ENCODE peak calls at places on chromosomes 16 and 17, in four cellular contexts. E, D, X and B are unnamed samples.

GRCh38 chr17:27529230-27529796 is 73.1 kb downstream of the KSR1 start:
- DNase-seq in X (no peak), D (no peak), E (peak), B (no peak)

GRCh38 chr16:13298676-13299075 is 397.3 kb downstream of the SHISA9 start:
- DNase-seq in D (no peak), E (no peak), X (no peak), B (peak)

GRCh38 chr17:77354721-77355455 is 214.1 kb downstream of the SEC14L1 start:
- DNase-seq in D (no peak), E (no peak), X (peak), B (no peak)

GRCh38 chr17:69012895-69013805 is 47.6 kb downstream of the ABCA9 start:
- DNase-seq in X (no peak), D (no peak), E (peak), B (no peak)

GRCh38 chr17:43085489-43085888 is 39.7 kb downstream of the BRCA1 start:
- DNase-seq in X (peak), D (no peak), E (no peak), B (no peak)

GRCh38 chr16:81558444-81559175 is 114.0 kb downstream of the CMIP start:
- DNase-seq in E (peak), D (no peak), X (peak), B (no peak)

GRCh38 chr16:3652373-3653037 is 2.0 kb upstream of the DNASE1 start:
- DNase-seq in X (peak), E (no peak), D (no peak), B (peak)

GRCh38 chr17:34673995-34674900 is 94.9 kb downstream of the TMEM132E start:
- DNase-seq in E (no peak), D (no peak), X (no peak), B (no peak)

GRCh38 chr16:85246473-85246872 is 134.2 kb upstream of the CIBAR2 start:
- DNase-seq in E (no peak), X (no peak), D (no peak), B (no peak)

GRCh38 chr17:4679652-4680051 is 24.3 kb downstream of the PELP1 start:
- DNase-seq in D (no peak), E (no peak), X (no peak), B (no peak)

GRCh38 chr16:2512920-2513404 is 790 bp upstream of the ATP6V0C start:
- DNase-seq in X (no peak), D (no peak), E (peak), B (peak)

GRCh38 chr17:9202572-9202971 is 181.3 kb downstream of the NTN1 start:
- DNase-seq in X (no peak), E (no peak), D (no peak), B (no peak)

GRCh38 chr17:81932333-81932983 is 4.6 kb downstream of the PYCR1 start:
- DNase-seq in D (no peak), X (no peak), E (no peak), B (no peak)

GRCh38 chr17:50308666-50309065 is 34.4 kb downstream of the TMEM92 start:
- DNase-seq in D (no peak), X (no peak), E (no peak), B (no peak)

GRCh38 chr17:41185001-41185400 is 290 bp upstream of the KRTAP4-1 start:
- DNase-seq in D (no peak), X (no peak), E (no peak), B (no peak)

GRCh38 chr17:39097537-39097936 is 53.9 kb downstream of the PLXDC1 start:
- DNase-seq in D (no peak), E (no peak), X (no peak), B (no peak)

GRCh38 chr16:88618182-88618955 is 20.0 kb upstream of the IL17C start:
- DNase-seq in D (no peak), X (peak), E (peak), B (no peak)

GRCh38 chr16:12618515-12618914 is 185.2 kb downstream of the CPPED1 start:
- DNase-seq in D (no peak), E (no peak), X (no peak), B (no peak)

GRCh38 chr17:58516644-58517377 is 2.4 kb upstream of the MTMR4 start:
- DNase-seq in E (no peak), X (peak), D (no peak), B (no peak)

GRCh38 chr17:49585422-49586027 is 9.9 kb downstream of the NXPH3 start:
- DNase-seq in E (peak), D (no peak), X (no peak), B (peak)

GRCh38 chr17:75783069-75783783 is 1.4 kb upstream of the UNK start:
- DNase-seq in D (peak), X (peak), E (no peak), B (no peak)

GRCh38 chr16:81451753-81452680 is 7.4 kb downstream of the CMIP start:
- DNase-seq in X (peak), D (no peak), E (no peak), B (no peak)

GRCh38 chr17:32486701-32487459 is at the start of gene CDK5R1:
- DNase-seq in X (peak), E (peak), D (no peak), B (peak)

GRCh38 chr16:9225527-9226316 is 134.3 kb downstream of the HAPSTR1 start:
- DNase-seq in E (peak), X (peak), D (no peak), B (peak)

GRCh38 chr17:67376892-67377726 is at the start of gene PITPNC1:
- DNase-seq in X (peak), D (no peak), E (peak), B (peak)

GRCh38 chr16:2095315-2095853 is 40.3 kb downstream of the PKD1 start:
- DNase-seq in X (no peak), E (no peak), D (no peak), B (no peak)

GRCh38 chr17:50904522-50905459 is 38.6 kb upstream of the TOB1 start:
- DNase-seq in X (peak), D (no peak), E (no peak), B (no peak)

GRCh38 chr16:87201052-87201451 is 116.1 kb downstream of the C16orf95 start:
- DNase-seq in E (no peak), X (no peak), D (no peak), B (no peak)

GRCh38 chr16:554640-555413 is 5.4 kb upstream of the PRR35 start:
- DNase-seq in X (no peak), E (no peak), D (no peak), B (no peak)

GRCh38 chr17:2797632-2798031 is 1.4 kb downstream of the RAP1GAP2 start:
- DNase-seq in D (no peak), E (no peak), X (no peak), B (no peak)
- TF ChIP-seq ETV6 in D (no peak), E (no peak), X (no peak), B (no peak)

GRCh38 chr17:45311406-45311761 is 5.4 kb downstream of the MAP3K14 start:
- DNase-seq in D (no peak), X (no peak), E (no peak), B (no peak)

GRCh38 chr17:45309400-45309799 is 7.4 kb downstream of the MAP3K14 start:
- DNase-seq in X (no peak), E (no peak), D (no peak), B (no peak)

GRCh38 chr17:45308840-45309239 is 8.0 kb downstream of the MAP3K14 start:
- DNase-seq in E (no peak), D (no peak), X (no peak), B (no peak)

GRCh38 chr17:45311762-45312476 is 4.9 kb downstream of the MAP3K14 start:
- DNase-seq in E (no peak), D (no peak), X (peak), B (no peak)

GRCh38 chr17:45310380-45311324 is 6.2 kb downstream of the MAP3K14 start:
- DNase-seq in X (no peak), D (no peak), E (no peak), B (no peak)
- TF ChIP-seq ETV6 in X (no peak), D (no peak), E (no peak), B (no peak)

GRCh38 chr16:68381363-68381724 is 67.0 kb downstream of the SMPD3 start:
- DNase-seq in D (no peak), E (peak), X (no peak), B (no peak)

GRCh38 chr16:68379472-68380347 is 68.6 kb downstream of the SMPD3 start:
- DNase-seq in D (no peak), E (peak), X (no peak), B (no peak)

GRCh38 chr16:68380676-68381362 is 67.5 kb downstream of the SMPD3 start:
- DNase-seq in D (no peak), E (no peak), X (no peak), B (no peak)

GRCh38 chr16:68378436-68379415 is 67.9 kb downstream of the PRMT7 start:
- DNase-seq in E (peak), X (no peak), D (no peak), B (no peak)

DNA sequence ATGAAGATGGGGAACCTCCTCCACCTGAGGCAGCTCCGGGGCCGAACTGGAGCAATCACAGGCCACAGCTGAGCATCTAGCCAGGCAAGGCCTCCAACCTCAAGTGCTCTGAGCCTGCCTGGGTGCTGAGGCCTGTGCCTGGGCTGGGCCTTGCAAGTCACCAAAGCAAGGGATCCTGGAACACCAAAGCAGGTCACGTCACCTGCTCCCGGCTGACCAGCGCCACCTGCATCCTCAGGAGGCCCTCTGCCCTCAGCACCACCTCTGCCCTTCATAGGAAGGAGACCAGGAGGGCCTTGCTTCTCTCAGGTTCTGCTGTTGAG is 68.0 kb downstream of the SMPD3 start:
- DNase-seq in D (no peak), X (no peak), E (no peak), B (no peak)
- TF ChIP-seq ETV6 in D (no peak), X (no peak), E (no peak), B (no peak)

GRCh38 chr17:17732892-17733670 is 51.8 kb downstream of the RAI1 start:
- DNase-seq in E (no peak), D (no peak), X (no peak), B (no peak)
- TF ChIP-seq ETV6 in E (no peak), D (no peak), X (no peak), B (no peak)